ENCODE peak calls at places on chromosomes 4 and X, in nine cellular contexts. C is adrenal gland, D is foreskin fibroblast, E is upper lobe of right lung, L is Caco-2, I is lower leg skin, N is A549, A is neural progenitor cell, O is IMR-90. Y is an unnamed sample.

GRCh38 chrX:117751155-117751554 is 365.5 kb downstream of the KLHL13 start:
- DNase-seq in E (no peak), I (no peak), C (no peak), N (no peak), A (no peak), O (no peak), L (no peak), D (no peak), Y (no peak)

GRCh38 chr4:81724925-81725329 is 253.2 kb upstream of the RASGEF1B start:
- DNase-seq in I (peak), E (peak), O (no peak), D (no peak), A (peak), L (peak), N (no peak), C (peak), Y (peak)

GRCh38 chrX:14073561-14073960 is 43.9 kb upstream of the GEMIN8 start:
- DNase-seq in I (no peak), A (no peak), L (no peak), E (no peak), O (no peak), C (no peak), D (no peak), N (peak), Y (no peak)

GRCh38 chrX:32170481-32170880 is 1040.9 kb downstream of the DMD start:
- DNase-seq in D (no peak), O (no peak), C (no peak), I (no peak), E (no peak), L (no peak), A (no peak), N (no peak), Y (no peak)

GRCh38 chr4:12270546-12270945 is 841.9 kb upstream of the HS3ST1 start:
- DNase-seq in C (no peak), O (no peak), L (no peak), I (no peak), A (no peak), N (no peak), D (no peak), E (no peak), Y (peak)

GRCh38 chr4:7956306-7957112 is 16.8 kb upstream of the AFAP1 start:
- DNase-seq in C (peak), D (peak), N (peak), E (no peak), A (no peak), L (peak), O (peak), I (no peak), Y (peak)

GRCh38 chr4:89724716-89725115 is 112.2 kb downstream of the SNCA start:
- DNase-seq in I (no peak), L (no peak), D (peak), A (no peak), C (no peak), E (no peak), O (peak), N (no peak), Y (peak)

GRCh38 chrX:78092296-78092695 is 11.8 kb upstream of the PGK1 start:
- DNase-seq in N (peak), D (peak), O (peak), A (peak), E (no peak), C (no peak), I (no peak), L (no peak), Y (peak)

GRCh38 chr4:145541266-145541770 is 59.7 kb downstream of the SMAD1 start:
- DNase-seq in E (no peak), D (no peak), C (no peak), I (no peak), L (no peak), A (peak), O (no peak), N (no peak), Y (peak)

GRCh38 chr4:151266542-151266941 is 10.4 kb upstream of the PRSS48 start:
- DNase-seq in C (no peak), A (no peak), N (no peak), D (peak), L (no peak), O (peak), I (no peak), E (no peak), Y (peak)

GRCh38 chr4:23847158-23847557 is 42.7 kb downstream of the PPARGC1A start:
- DNase-seq in C (no peak), N (no peak), I (no peak), D (no peak), E (no peak), A (no peak), O (no peak), L (no peak), Y (no peak)

GRCh38 chrX:132101799-132102198 is 26.0 kb downstream of the FRMD7 start:
- DNase-seq in D (no peak), N (no peak), C (no peak), A (no peak), L (no peak), E (no peak), O (no peak), I (no peak), Y (no peak)

GRCh38 chrX:8138252-8138651 is 32.8 kb downstream of the VCX2 start:
- DNase-seq in I (no peak), E (no peak), L (no peak), C (no peak), A (no peak), D (no peak), O (no peak), N (no peak), Y (no peak)

GRCh38 chr4:76905521-76905920 is 7.6 kb upstream of the SOWAHB start:
- DNase-seq in E (no peak), C (no peak), A (no peak), I (no peak), N (no peak), L (no peak), D (peak), O (peak), Y (no peak)

GRCh38 chrX:48611703-48612102 is 14.4 kb downstream of the WDR13 start:
- DNase-seq in E (no peak), D (no peak), I (no peak), N (no peak), L (no peak), O (no peak), A (no peak), C (no peak), Y (no peak)

GRCh38 chrX:66051989-66052388 is 12.1 kb upstream of the VSIG4 start:
- DNase-seq in A (no peak), O (no peak), C (no peak), N (no peak), E (no peak), L (no peak), D (no peak), I (no peak), Y (no peak)

GRCh38 chr4:2255501-2256155 is 6.3 kb downstream of the MXD4 start:
- DNase-seq in N (no peak), I (peak), D (no peak), L (peak), E (peak), C (peak), O (no peak), A (no peak), Y (no peak)
- H3K4me3 ChIP-seq in N (no peak), I (no peak), D (no peak), L (no peak), E (no peak), C (no peak), O (no peak), A (no peak), Y (no peak)

GRCh38 chrX:2500681-2501151 is at the start of the genes DHRSX and ZBED1:
- DNase-seq in N (peak), A (peak), L (peak), E (peak), I (peak), C (peak), O (no peak), D (no peak), Y (peak)

GRCh38 chrX:2498781-2499302 is 1.9 kb downstream of the DHRSX start:
- DNase-seq in N (peak), O (peak), D (no peak), C (peak), I (peak), L (peak), A (peak), E (peak), Y (peak)

GRCh38 chrX:2499507-2499906 is 1.3 kb downstream of the DHRSX start:
- DNase-seq in D (no peak), O (no peak), E (peak), C (no peak), L (no peak), N (no peak), I (peak), A (no peak), Y (no peak)

GRCh38 chrX:2501246-2502102 is 698 bp upstream of the DHRSX start:
- DNase-seq in D (no peak), E (no peak), O (no peak), N (no peak), C (no peak), L (no peak), I (peak), A (no peak), Y (no peak)

GRCh38 chrX:2500091-2500680 is 590 bp downstream of the DHRSX start:
- DNase-seq in D (peak), L (peak), A (peak), E (peak), I (peak), C (peak), O (peak), N (peak), Y (peak)
- TF ChIP-seq CTCF in D (no peak), L (peak), A (peak), E (no peak), I (no peak), C (no peak), O (no peak), N (peak), Y (no peak)

DNA sequence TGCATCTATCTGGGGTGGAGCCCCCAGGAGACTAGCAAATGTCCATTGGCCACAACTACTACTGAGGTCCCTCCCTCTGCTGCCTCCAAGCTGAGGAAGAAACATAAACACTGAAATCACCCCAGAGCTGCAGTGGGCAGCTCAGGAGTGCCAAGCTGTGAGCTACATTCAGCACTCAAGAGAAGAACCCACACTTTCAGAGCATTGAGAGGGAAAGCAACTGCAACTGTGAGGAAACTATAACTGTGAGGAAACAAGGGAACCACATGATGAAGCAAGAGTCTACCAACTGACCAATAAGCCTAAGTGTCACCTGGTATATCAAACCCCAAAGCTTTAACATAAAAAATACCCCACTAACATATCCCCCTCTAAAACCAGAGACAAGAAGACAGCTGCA is 373.5 kb upstream of the TACR3 start:
- DNase-seq in I (no peak), D (no peak), A (no peak), L (no peak), N (no peak), E (no peak), C (no peak), O (no peak), Y (no peak)
- H3K4me3 ChIP-seq in I (no peak), D (no peak), A (no peak), L (no peak), N (no peak), E (no peak), C (no peak), O (no peak), Y (no peak)

GRCh38 chrX:109134777-109135176 is 347.1 kb downstream of the GUCY2F start:
- DNase-seq in D (no peak), C (no peak), E (no peak), N (no peak), L (no peak), O (no peak), A (no peak), I (no peak), Y (no peak)
- TF ChIP-seq CTCF in D (no peak), C (no peak), E (no peak), N (no peak), L (no peak), O (no peak), A (no peak), I (no peak), Y (no peak)

GRCh38 chr4:40206421-40206820 is 9.6 kb downstream of the RHOH start:
- DNase-seq in O (no peak), E (no peak), C (no peak), I (no peak), A (no peak), D (no peak), N (no peak), L (no peak), Y (no peak)
- H3K4me3 ChIP-seq in O (no peak), E (peak), C (no peak), I (no peak), A (no peak), D (no peak), N (no peak), L (no peak), Y (no peak)

GRCh38 chr4:146550161-146550560 is 28.4 kb upstream of the SLC10A7 start:
- DNase-seq in D (no peak), O (no peak), I (no peak), A (no peak), C (no peak), E (no peak), N (no peak), L (no peak), Y (no peak)

GRCh38 chr4:146548443-146548842 is 26.7 kb upstream of the SLC10A7 start:
- DNase-seq in A (no peak), E (no peak), C (no peak), N (no peak), I (no peak), O (no peak), D (no peak), L (no peak), Y (no peak)

GRCh38 chr4:146545102-146545501 is 23.4 kb upstream of the SLC10A7 start:
- DNase-seq in O (peak), C (no peak), E (no peak), N (peak), I (no peak), A (peak), L (no peak), D (no peak), Y (peak)
- TF ChIP-seq CTCF in O (peak), C (no peak), E (peak), N (no peak), I (no peak), A (peak), L (peak), D (peak), Y (peak)

DNA sequence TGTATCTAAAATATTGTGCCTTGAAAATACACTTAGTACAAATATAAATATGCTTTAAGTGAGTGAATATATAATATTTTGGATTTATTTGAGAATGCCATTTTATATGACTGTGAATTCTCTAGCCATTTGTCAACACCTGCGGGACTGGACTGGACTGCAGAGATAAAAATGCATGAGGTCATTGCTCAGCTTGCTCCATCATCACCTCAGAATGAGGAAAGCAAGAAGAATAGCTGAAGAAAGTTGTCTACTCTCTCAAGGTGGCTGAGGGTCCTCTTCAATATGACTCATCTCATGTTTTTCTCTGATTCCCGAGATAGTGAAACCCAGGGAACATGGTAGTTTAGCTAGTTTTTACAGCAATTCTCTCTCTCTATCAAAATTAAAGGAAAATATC is 732.5 kb upstream of the AGA start:
- DNase-seq in O (no peak), A (no peak), C (no peak), N (no peak), D (no peak), E (no peak), I (no peak), L (no peak), Y (peak)
- H3K4me3 ChIP-seq in O (no peak), A (no peak), C (no peak), N (no peak), D (no peak), E (no peak), I (no peak), L (no peak), Y (no peak)